ENCODE peak calls at places on chromosome 2, in nine cellular contexts. V is dorsolateral prefrontal cortex, L is left ventricle myocardium inferior, B is psoas muscle, O is mucosa of descending colon, W is AG04450, Z is A673, F is BJ, A is fibroblast of the aortic adventitia. E is an unnamed sample.

GRCh38 chr2:45435316-45435715 is 175.8 kb downstream of the SRBD1 start:
- DNase-seq in V (no peak), L (no peak), B (no peak), O (no peak), W (peak), Z (peak), F (peak), A (peak), E (peak)

GRCh38 chr2:162103443-162104009 is 29.5 kb upstream of the DPP4 start:
- DNase-seq in V (no peak), L (no peak), B (no peak), O (no peak), W (no peak), Z (no peak), F (no peak), A (peak), E (peak)

GRCh38 chr2:109521751-109522374 is 91.9 kb downstream of the SEPTIN10 start:
- DNase-seq in V (no peak), L (no peak), B (no peak), O (no peak), W (no peak), Z (no peak), F (no peak), A (no peak), E (no peak)

GRCh38 chr2:173359231-173359630 is 4.6 kb downstream of the CDCA7 start:
- DNase-seq in V (no peak), L (no peak), B (no peak), O (no peak), W (no peak), Z (no peak), F (no peak), A (no peak), E (no peak)

GRCh38 chr2:7913956-7914355 is 767.9 kb upstream of the ID2 start:
- DNase-seq in V (no peak), L (no peak), B (no peak), O (no peak), W (no peak), Z (no peak), F (no peak), A (no peak), E (no peak)

GRCh38 chr2:135149251-135149650 is 97.2 kb downstream of the RAB3GAP1 start:
- DNase-seq in V (no peak), L (no peak), B (no peak), O (no peak), W (no peak), Z (no peak), F (no peak), A (peak), E (peak)

GRCh38 chr2:168758970-168759820 is 43.2 kb upstream of the NOSTRIN start:
- DNase-seq in V (no peak), L (no peak), B (no peak), O (no peak), W (peak), Z (peak), F (no peak), A (peak), E (peak)

GRCh38 chr2:72755647-72756423 is 70.0 kb downstream of the EXOC6B start:
- DNase-seq in V (no peak), L (no peak), B (no peak), O (no peak), W (no peak), Z (peak), F (peak), A (peak), E (peak)

GRCh38 chr2:236985940-236986339 is 99.7 kb upstream of the COPS8 start:
- DNase-seq in V (no peak), L (no peak), B (no peak), O (no peak), W (no peak), Z (no peak), F (no peak), A (no peak), E (no peak)

GRCh38 chr2:121128741-121129659 is 156.0 kb downstream of the TFCP2L1 start:
- DNase-seq in V (no peak), L (peak), B (no peak), O (peak), W (no peak), Z (peak), F (no peak), A (peak), E (peak)
- TF ChIP-seq CTCF in V (peak), L (peak), B (peak), O (peak), W (peak), Z (peak), F (peak), A (peak), E (peak)

DNA sequence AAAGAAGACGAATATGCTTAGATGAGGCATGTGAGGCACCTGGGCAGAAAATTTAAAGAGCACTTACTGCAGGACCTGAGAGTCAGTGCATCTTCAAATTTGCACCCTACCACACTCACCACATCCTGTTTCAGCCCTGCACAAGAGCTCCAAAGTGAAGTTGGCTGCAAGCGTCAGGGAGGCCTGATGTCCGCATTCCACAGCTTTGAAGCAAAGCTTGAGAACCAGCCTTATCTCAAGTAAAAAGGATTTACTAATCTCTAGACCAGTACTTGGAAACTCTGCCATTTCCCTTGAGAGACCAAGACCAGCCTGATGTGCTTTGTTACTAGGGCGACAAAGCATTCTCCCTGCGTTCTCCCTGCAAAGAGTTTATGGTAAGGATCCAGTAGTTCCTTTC is 3.4 kb upstream of the ASNSD1 start:
- DNase-seq in V (no peak), L (peak), B (no peak), O (peak), W (no peak), Z (no peak), F (no peak), A (peak), E (no peak)
- H3K4me3 ChIP-seq in V (no peak), L (no peak), B (no peak), O (no peak), W (no peak), Z (no peak), F (no peak), A (no peak), E (no peak)

DNA sequence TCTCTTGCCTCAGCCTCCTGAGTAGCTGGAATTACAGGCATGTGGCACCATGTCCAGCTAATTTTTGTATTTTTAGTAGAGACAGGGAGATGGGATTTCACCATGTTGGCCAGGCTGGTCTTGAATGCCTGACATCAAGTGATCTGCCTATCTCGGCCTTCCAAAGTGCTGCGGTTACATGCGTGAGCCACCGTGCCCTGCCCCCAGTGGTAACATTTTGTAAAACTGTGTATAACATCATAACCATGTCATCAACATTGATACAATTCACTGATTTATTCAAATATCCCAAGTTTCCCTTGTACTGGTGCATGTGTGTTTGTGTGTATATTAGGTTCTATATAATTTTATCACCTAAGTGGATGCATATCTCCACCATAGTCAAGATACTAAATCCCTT is 70.0 kb downstream of the PDCL3 start:
- DNase-seq in V (no peak), L (no peak), B (no peak), O (no peak), W (no peak), Z (no peak), F (no peak), A (no peak), E (no peak)
- TF ChIP-seq CTCF in V (no peak), L (no peak), B (no peak), O (no peak), W (no peak), Z (no peak), F (no peak), A (no peak), E (no peak)

DNA sequence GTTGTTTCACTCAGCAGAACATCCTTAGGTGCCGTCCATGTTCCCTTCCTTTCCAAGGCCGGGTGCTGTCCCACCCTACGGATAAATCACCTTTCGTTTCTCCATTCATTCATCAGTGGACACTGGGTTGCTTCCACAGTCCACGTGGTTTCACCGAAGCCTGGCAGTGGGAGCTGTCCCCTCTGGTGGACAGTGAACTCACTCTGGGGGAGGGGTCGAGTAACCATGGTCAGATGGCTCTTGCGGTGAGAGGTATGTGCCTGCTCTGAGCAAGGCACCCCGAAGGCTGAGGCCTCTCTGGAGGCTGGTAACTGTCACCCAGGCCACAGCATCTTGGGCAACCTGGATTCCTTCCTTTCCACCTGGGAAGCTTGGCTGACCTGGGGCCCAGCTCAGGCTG is 61.5 kb upstream of the TWIST2 start:
- DNase-seq in V (no peak), L (no peak), B (no peak), O (no peak), W (no peak), Z (no peak), F (peak), A (no peak), E (no peak)
- H3K4me3 ChIP-seq in V (no peak), L (no peak), B (no peak), O (no peak), W (no peak), Z (no peak), F (peak), A (no peak), E (no peak)

GRCh38 chr2:227707390-227707789 is 10.4 kb downstream of the SLC19A3 start:
- DNase-seq in V (no peak), L (no peak), B (no peak), O (no peak), W (no peak), Z (no peak), F (no peak), A (no peak), E (no peak)
- TF ChIP-seq CTCF in V (no peak), L (no peak), B (no peak), O (no peak), W (no peak), Z (no peak), F (no peak), A (no peak), E (no peak)

GRCh38 chr2:43215673-43216255 is 10.6 kb downstream of the ZFP36L2 start:
- DNase-seq in V (no peak), L (no peak), B (no peak), O (no peak), W (no peak), Z (no peak), F (no peak), A (no peak), E (no peak)

GRCh38 chr2:43212216-43212828 is 14.1 kb downstream of the ZFP36L2 start:
- DNase-seq in V (no peak), L (no peak), B (no peak), O (peak), W (no peak), Z (no peak), F (no peak), A (no peak), E (no peak)

GRCh38 chr2:43210467-43211303 is 15.7 kb downstream of the ZFP36L2 start:
- DNase-seq in V (no peak), L (peak), B (peak), O (peak), W (peak), Z (no peak), F (no peak), A (peak), E (peak)

GRCh38 chr2:43214253-43214652 is 12.2 kb downstream of the ZFP36L2 start:
- DNase-seq in V (no peak), L (no peak), B (no peak), O (peak), W (no peak), Z (no peak), F (no peak), A (no peak), E (no peak)

GRCh38 chr2:43212931-43213330 is 13.5 kb downstream of the ZFP36L2 start:
- DNase-seq in V (no peak), L (peak), B (no peak), O (peak), W (no peak), Z (no peak), F (no peak), A (no peak), E (no peak)
- H3K4me3 ChIP-seq in V (no peak), L (no peak), B (no peak), O (no peak), W (no peak), Z (no peak), F (no peak), A (no peak), E (no peak)

DNA sequence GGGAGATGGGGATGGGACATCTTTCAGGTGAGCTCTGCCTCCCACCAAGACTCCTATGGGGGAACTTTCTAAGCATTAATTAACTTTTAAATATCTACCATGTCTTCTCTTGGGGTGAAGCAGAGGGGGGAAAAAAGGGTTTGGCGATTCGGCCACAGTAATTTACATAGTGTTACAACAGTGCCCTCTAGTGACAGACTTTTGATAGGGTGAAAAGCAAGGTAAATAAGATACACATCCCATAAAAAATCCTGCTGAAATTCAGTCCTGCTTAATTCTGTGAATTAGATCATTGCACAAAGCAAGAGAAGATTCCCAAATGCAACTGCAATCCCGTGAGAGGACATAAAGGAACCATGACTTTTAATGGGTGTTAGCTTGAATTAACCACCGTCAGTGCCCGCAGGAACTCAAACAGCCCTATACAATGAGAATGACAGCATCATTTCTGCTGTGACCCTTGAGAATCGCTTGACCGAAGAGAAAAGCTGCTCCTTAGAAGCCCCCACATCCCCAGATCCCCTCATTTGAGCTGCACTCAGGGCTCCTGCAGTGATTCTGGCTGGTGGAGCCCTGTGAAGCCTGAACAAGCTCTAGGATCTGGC is 32.8 kb downstream of the FAM124B start:
- DNase-seq in V (no peak), L (no peak), B (no peak), O (no peak), W (no peak), Z (peak), F (no peak), A (peak), E (peak)
- TF ChIP-seq CTCF in V (peak), L (peak), B (peak), O (peak), W (peak), Z (peak), F (peak), A (peak), E (peak)